ENCODE peak calls at places on chromosomes 5 and 9, in four cellular contexts. F, G, A and J are unnamed samples.

GRCh38 chr5:76256116-76256889 is 146.8 kb upstream of the IQGAP2 start:
- DNase-seq in F (peak), A (peak), G (peak), J (peak)

GRCh38 chr5:67214713-67215591 is 18.4 kb upstream of the CD180 start:
- DNase-seq in A (peak), G (no peak), F (no peak), J (no peak)

GRCh38 chr5:135891804-135892203 is 3.8 kb downstream of the IL9 start:
- DNase-seq in A (no peak), G (no peak), F (no peak), J (no peak)

GRCh38 chr5:1883925-1884637 is 1.4 kb upstream of the IRX4 start:
- DNase-seq in G (no peak), A (no peak), F (no peak), J (no peak)

GRCh38 chr5:178392386-178392785 is 159.8 kb upstream of the PHYKPL start:
- DNase-seq in F (no peak), A (no peak), G (no peak), J (no peak)

GRCh38 chr5:148586796-148587195 is 67.5 kb downstream of the HTR4 start:
- DNase-seq in G (no peak), A (no peak), F (no peak), J (no peak)

GRCh38 chr9:131875828-131876485 is 136.1 kb upstream of the RAPGEF1 start:
- DNase-seq in F (no peak), G (no peak), A (no peak), J (no peak)

GRCh38 chr5:90983148-90983547 is 400.0 kb downstream of the ARRDC3 start:
- DNase-seq in G (no peak), F (no peak), A (no peak), J (no peak)

GRCh38 chr9:97441729-97442128 is 29.8 kb downstream of the TDRD7 start:
- DNase-seq in F (no peak), A (no peak), G (no peak), J (no peak)

GRCh38 chr5:93130623-93131022 is 450.4 kb downstream of the NR2F1-AS1 start:
- DNase-seq in A (no peak), G (no peak), F (peak), J (no peak)

GRCh38 chr5:167665841-167666375 is 625.5 kb upstream of the WWC1 start:
- DNase-seq in F (no peak), A (no peak), G (no peak), J (no peak)

GRCh38 chr5:157665467-157666085 is 5.8 kb upstream of the C5orf52 start:
- DNase-seq in A (no peak), F (no peak), G (no peak), J (no peak)

GRCh38 chr5:86880785-86881492 is 263.2 kb downstream of the COX7C start:
- DNase-seq in G (peak), F (peak), A (peak), J (peak)

GRCh38 chr9:128833696-128834095 is 4.1 kb upstream of the SPOUT1 start:
- DNase-seq in A (no peak), F (no peak), G (no peak), J (no peak)

GRCh38 chr5:32984851-32985250 is 273.7 kb downstream of the NPR3 start:
- DNase-seq in F (no peak), G (no peak), A (no peak), J (no peak)

GRCh38 chr5:155082401-155082800 is 68.8 kb downstream of the KIF4B start:
- DNase-seq in A (no peak), F (no peak), G (no peak), J (no peak)

GRCh38 chr5:58346001-58346400 is 113.9 kb downstream of the PLK2 start:
- DNase-seq in F (no peak), A (no peak), G (no peak), J (no peak)

GRCh38 chr9:6417186-6417585 is 4.2 kb downstream of the UHRF2 start:
- DNase-seq in A (no peak), G (no peak), F (no peak), J (no peak)

GRCh38 chr5:107444327-107444726 is 226.4 kb downstream of the EFNA5 start:
- DNase-seq in G (no peak), A (no peak), F (no peak), J (no peak)

GRCh38 chr9:136050706-136051567 is 44.2 kb downstream of the NACC2 start:
- DNase-seq in G (no peak), F (no peak), A (no peak), J (no peak)

GRCh38 chr5:150245111-150245789 is 44.3 kb downstream of the CAMK2A start:
- DNase-seq in G (no peak), F (peak), A (no peak), J (no peak)

GRCh38 chr9:106769331-106769730 is 93.6 kb upstream of the ZNF462 start:
- DNase-seq in F (no peak), A (no peak), G (no peak), J (no peak)

GRCh38 chr9:12680341-12680740 is 12.8 kb upstream of the TYRP1 start:
- DNase-seq in A (no peak), G (no peak), F (no peak), J (no peak)

GRCh38 chr9:89387970-89388867 is 69.9 kb downstream of the SECISBP2 start:
- DNase-seq in A (no peak), G (no peak), F (peak), J (no peak)

GRCh38 chr5:174794941-174795672 is 70.7 kb downstream of the MSX2 start:
- DNase-seq in G (no peak), A (no peak), F (no peak), J (no peak)

GRCh38 chr9:127765418-127765817 is 13.0 kb downstream of the SH2D3C start:
- DNase-seq in G (no peak), A (no peak), F (no peak), J (no peak)

GRCh38 chr9:35558185-35558584 is 46.9 kb upstream of the TESK1 start:
- DNase-seq in A (no peak), G (no peak), F (no peak), J (no peak)

GRCh38 chr9:84397151-84397728 is 56.7 kb upstream of the SLC28A3 start:
- DNase-seq in G (peak), F (peak), A (peak), J (peak)

GRCh38 chr5:81852277-81853004 is 101.5 kb upstream of the SSBP2 start:
- DNase-seq in F (no peak), G (no peak), A (peak), J (no peak)

GRCh38 chr9:114002986-114003740 is 74.9 kb downstream of the AMBP start:
- DNase-seq in F (peak), G (no peak), A (no peak), J (no peak)

GRCh38 chr9:133075925-133076324 is 14.1 kb downstream of the CEL start:
- DNase-seq in G (no peak), F (no peak), A (no peak), J (no peak)

GRCh38 chr5:159514229-159514822 is 184.0 kb upstream of the IL12B start:
- DNase-seq in G (no peak), A (no peak), F (no peak), J (no peak)

GRCh38 chr9:95874303-95874988 is 1.0 kb upstream of the ERCC6L2 start:
- DNase-seq in G (no peak), F (no peak), A (no peak), J (no peak)

GRCh38 chr5:177601126-177601525 is 1.2 kb downstream of the B4GALT7 start:
- DNase-seq in F (no peak), A (no peak), G (no peak), J (no peak)

GRCh38 chr5:12110629-12111028 is 206.4 kb upstream of the CTNND2 start:
- DNase-seq in A (no peak), F (no peak), G (no peak), J (no peak)